ENCODE peak calls at places on chromosomes 12 and 14, in eight cellular contexts. Q is uterus, R is IMR-90, L is HepG2, S is right lobe of liver, Z is vagina, D is HCT116, V is suprapubic skin. U is an unnamed sample.

GRCh38 chr14:95472819-95473251 is 43.6 kb downstream of the SYNE3 start:
- DNase-seq in Q (no peak), R (no peak), L (no peak), S (no peak), Z (no peak), D (no peak), V (no peak), U (no peak)

GRCh38 chr12:67802723-67803122 is 154.2 kb downstream of the DYRK2 start:
- DNase-seq in Q (no peak), R (no peak), L (no peak), S (no peak), Z (no peak), D (no peak), V (no peak), U (no peak)

GRCh38 chr12:5012337-5012736 is 31.3 kb upstream of the KCNA5 start:
- DNase-seq in Q (no peak), R (no peak), L (no peak), S (no peak), Z (no peak), D (no peak), V (no peak), U (no peak)

GRCh38 chr12:102436867-102437266 is 43.5 kb downstream of the IGF1 start:
- DNase-seq in Q (no peak), R (peak; percentile 31), L (no peak), S (no peak), Z (no peak), D (no peak), V (no peak), U (no peak)

GRCh38 chr12:4506870-4507269 is 31.8 kb upstream of the RAD51AP1 start:
- DNase-seq in Q (no peak), R (peak; percentile 84), L (no peak), S (no peak), Z (no peak), D (no peak), V (no peak), U (no peak)

GRCh38 chr14:103136388-103137271 is 13.4 kb downstream of the TNFAIP2 start:
- DNase-seq in Q (peak; percentile 63), R (peak; percentile 73), L (no peak), S (no peak), Z (no peak), D (peak; percentile 28), V (no peak), U (no peak)

GRCh38 chr14:80271389-80271788 is 60.1 kb upstream of the DIO2 start:
- DNase-seq in Q (no peak), R (peak; percentile 11), L (no peak), S (no peak), Z (no peak), D (no peak), V (no peak), U (no peak)

GRCh38 chr14:24576178-24576577 is at the start of gene CTSG:
- DNase-seq in Q (no peak), R (no peak), L (no peak), S (no peak), Z (no peak), D (no peak), V (no peak), U (no peak)

GRCh38 chr14:99751539-99752485 is 41.4 kb upstream of the EML1 start:
- DNase-seq in Q (no peak), R (peak; percentile 69), L (no peak), S (peak; percentile 22), Z (no peak), D (no peak), V (no peak), U (no peak)

GRCh38 chr12:13592063-13592942 is 389.1 kb downstream of the GRIN2B start:
- DNase-seq in Q (no peak), R (no peak), L (no peak), S (no peak), Z (no peak), D (no peak), V (no peak), U (no peak)

GRCh38 chr14:49880267-49881064 is 12.4 kb upstream of the ARF6 start:
- DNase-seq in Q (no peak), R (no peak), L (no peak), S (no peak), Z (no peak), D (no peak), V (no peak), U (no peak)

GRCh38 chr12:49693931-49694439 is 13.2 kb downstream of the FMNL3 start:
- DNase-seq in Q (no peak), R (no peak), L (no peak), S (no peak), Z (no peak), D (no peak), V (no peak), U (no peak)

GRCh38 chr14:25381498-25381897 is 331.6 kb upstream of the STXBP6 start:
- DNase-seq in Q (no peak), R (no peak), L (peak; percentile 41), S (no peak), Z (no peak), D (no peak), V (no peak), U (no peak)

GRCh38 chr12:127487031-127487430 is 779.9 kb upstream of the TMEM132C start:
- DNase-seq in Q (no peak), R (no peak), L (no peak), S (no peak), Z (no peak), D (no peak), V (no peak), U (no peak)

GRCh38 chr12:47744005-47744651 is 14.6 kb downstream of the RAPGEF3 start:
- DNase-seq in Q (no peak), R (no peak), L (peak; percentile 25), S (peak; percentile 56), Z (no peak), D (peak; percentile 75), V (no peak), U (no peak)

GRCh38 chr12:53953831-53954693 is 641 bp upstream of the HOXC12 start:
- DNase-seq in Q (no peak), R (no peak), L (no peak), S (no peak), Z (no peak), D (no peak), V (no peak), U (no peak)

GRCh38 chr14:76937181-76938091 is 91.1 kb downstream of the IRF2BPL start:
- DNase-seq in Q (peak; percentile 73), R (peak; percentile 91), L (no peak), S (no peak), Z (no peak), D (no peak), V (no peak), U (peak; percentile 67)

GRCh38 chr12:113254298-113254697 is 33.0 kb downstream of the TPCN1 start:
- DNase-seq in Q (no peak), R (no peak), L (no peak), S (no peak), Z (no peak), D (no peak), V (no peak), U (no peak)

GRCh38 chr12:45331552-45331951 is 115.7 kb downstream of the ANO6 start:
- DNase-seq in Q (no peak), R (peak; percentile 6), L (no peak), S (no peak), Z (no peak), D (no peak), V (no peak), U (no peak)

GRCh38 chr12:108696111-108696995 is 35.0 kb downstream of the CORO1C start:
- DNase-seq in Q (peak; percentile 87), R (peak; percentile 100), L (no peak), S (no peak), Z (no peak), D (no peak), V (no peak), U (no peak)

GRCh38 chr14:69106451-69106850 is 46.5 kb downstream of the DCAF5 start:
- DNase-seq in Q (no peak), R (no peak), L (no peak), S (no peak), Z (no peak), D (no peak), V (no peak), U (no peak)

GRCh38 chr14:54146601-54147000 is 190.0 kb upstream of the BMP4 start:
- DNase-seq in Q (no peak), R (no peak), L (no peak), S (no peak), Z (no peak), D (no peak), V (no peak), U (no peak)

GRCh38 chr12:22287056-22287455 is 47.5 kb downstream of the ST8SIA1 start:
- DNase-seq in Q (no peak), R (no peak), L (no peak), S (no peak), Z (no peak), D (no peak), V (no peak), U (no peak)

GRCh38 chr12:65878540-65878939 is 54.3 kb downstream of the HMGA2 start:
- DNase-seq in Q (no peak), R (no peak), L (no peak), S (no peak), Z (no peak), D (no peak), V (no peak), U (no peak)

GRCh38 chr12:113461666-113462065 is 10.0 kb downstream of the LHX5 start:
- DNase-seq in Q (no peak), R (no peak), L (peak; percentile 45), S (no peak), Z (no peak), D (peak; percentile 29), V (no peak), U (no peak)

GRCh38 chr12:62409068-62409467 is 57.6 kb upstream of the MON2 start:
- DNase-seq in Q (no peak), R (no peak), L (no peak), S (no peak), Z (no peak), D (no peak), V (no peak), U (no peak)
- TF ChIP-seq CTCF in Q (no peak), R (no peak), L (no peak), S (no peak), Z (no peak), D (no peak), V (no peak), U (no peak)

GRCh38 chr12:6958609-6959375 is 7.6 kb downstream of the PTPN6 start:
- DNase-seq in Q (no peak), R (no peak), L (no peak), S (no peak), Z (no peak), D (no peak), V (no peak), U (no peak)
- H3K36me3 ChIP-seq in Q (no peaks in the 10 kb centered on the region), R (no peaks in the 10 kb centered on the region), L (no peaks in the 10 kb centered on the region), S (no peaks in the 10 kb centered on the region), Z (no peaks in the 10 kb centered on the region), D (no peaks in the 10 kb centered on the region), V (peaks cover 7% of the 10 kb centered on the region), U (no peaks in the 10 kb centered on the region)

DNA sequence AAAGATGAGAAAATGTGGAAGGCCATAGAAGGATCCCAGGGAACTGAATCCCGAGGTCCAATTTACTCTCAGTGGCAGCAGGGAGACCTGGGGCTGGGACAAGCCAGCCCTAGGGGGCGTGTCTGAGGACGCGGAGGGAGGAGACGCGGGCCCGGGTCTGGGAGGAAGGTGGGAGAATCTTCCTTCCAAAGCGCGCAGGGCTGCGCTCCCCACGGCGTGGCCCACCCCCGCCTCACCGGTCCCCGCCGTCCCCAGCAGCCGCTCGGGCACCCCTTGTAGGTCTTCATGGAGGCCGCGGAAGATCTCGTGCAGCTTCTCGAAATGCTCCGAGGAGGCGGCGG is 323 bp downstream of the VTI1B start:
- DNase-seq in Q (peak; percentile 49), R (peak; percentile 45), L (peak; percentile 62), S (peak; percentile 86), Z (no peak), D (peak; percentile 28), V (peak; percentile 84), U (peak; percentile 86)
- TF ChIP-seq POLR2A in Q (no peak), R (no peak), L (no peak), S (no peak), Z (no peak), D (no peak), V (no peak), U (no peak)

GRCh38 chr14:75277000-75277795 is 1.4 kb upstream of the FOS start:
- DNase-seq in Q (peak; percentile 97), R (peak; percentile 89), L (peak; percentile 66), S (peak; percentile 92), Z (no peak), D (no peak), V (peak; percentile 97), U (peak; percentile 90)
- TF ChIP-seq CTCF in Q (peak; percentile 28), R (peak; percentile 5), L (peak; percentile 37), S (peak; percentile 15), Z (no peak), D (no peak), V (no peak), U (no peak)

U was measured in testis.